ENCODE peak calls at places on chromosomes 16 and 17, in five cellular contexts. One of them, this sample, is unnamed.

GRCh38 chr16:55116165-55116894 is 185.7 kb downstream of the IRX5 start:
- DNase-seq in pulmonary artery endothelial cell: no peak
- DNase-seq in AG08395: peak; percentile 95
- DNase-seq in lower leg skin: no peak
- DNase-seq in small intestine: no peak
- DNase-seq in this sample: no peak

GRCh38 chr17:74547264-74547663 is 1.3 kb upstream of the CD300C start:
- DNase-seq in small intestine: no peak
- DNase-seq in lower leg skin: no peak
- DNase-seq in pulmonary artery endothelial cell: no peak
- DNase-seq in AG08395: no peak
- DNase-seq in this sample: no peak

GRCh38 chr16:75279277-75279676 is 27.9 kb upstream of the BCAR1 start:
- DNase-seq in lower leg skin: no peak
- DNase-seq in small intestine: no peak
- DNase-seq in pulmonary artery endothelial cell: no peak
- DNase-seq in AG08395: no peak
- DNase-seq in this sample: no peak

GRCh38 chr17:3894927-3895343 is 2.1 kb upstream of the CAMKK1 start:
- DNase-seq in small intestine: peak; percentile 88
- DNase-seq in AG08395: no peak
- DNase-seq in lower leg skin: no peak
- DNase-seq in pulmonary artery endothelial cell: no peak
- DNase-seq in this sample: no peak

GRCh38 chr16:27952811-27953210 is 110.7 kb downstream of the GSG1L start:
- DNase-seq in AG08395: no peak
- DNase-seq in pulmonary artery endothelial cell: no peak
- DNase-seq in lower leg skin: no peak
- DNase-seq in small intestine: no peak
- DNase-seq in this sample: no peak

GRCh38 chr16:16004314-16004749 is 54.9 kb downstream of the ABCC1 start:
- DNase-seq in pulmonary artery endothelial cell: no peak
- DNase-seq in AG08395: peak; percentile 62
- DNase-seq in lower leg skin: no peak
- DNase-seq in small intestine: no peak
- DNase-seq in this sample: no peak

GRCh38 chr16:55539049-55539448 is 27.4 kb upstream of the CAPNS2 start:
- DNase-seq in pulmonary artery endothelial cell: no peak
- DNase-seq in small intestine: no peak
- DNase-seq in AG08395: no peak
- DNase-seq in lower leg skin: no peak
- DNase-seq in this sample: no peak

GRCh38 chr17:9368631-9369030 is 207.0 kb downstream of the STX8 start:
- DNase-seq in lower leg skin: no peak
- DNase-seq in AG08395: no peak
- DNase-seq in pulmonary artery endothelial cell: no peak
- DNase-seq in small intestine: no peak
- DNase-seq in this sample: no peak

GRCh38 chr17:12070561-12070960 is 49.9 kb downstream of the MAP2K4 start:
- DNase-seq in AG08395: peak; percentile 58
- DNase-seq in small intestine: no peak
- DNase-seq in lower leg skin: no peak
- DNase-seq in pulmonary artery endothelial cell: no peak
- DNase-seq in this sample: no peak

GRCh38 chr17:8918811-8919210 is 46.7 kb downstream of the PIK3R5 start:
- DNase-seq in lower leg skin: no peak
- DNase-seq in pulmonary artery endothelial cell: no peak
- DNase-seq in AG08395: no peak
- DNase-seq in small intestine: no peak
- DNase-seq in this sample: no peak

GRCh38 chr16:839643-840408 is 39.3 kb upstream of the GNG13 start:
- DNase-seq in AG08395: no peak
- DNase-seq in lower leg skin: no peak
- DNase-seq in pulmonary artery endothelial cell: no peak
- DNase-seq in small intestine: no peak
- DNase-seq in this sample: no peak

GRCh38 chr17:61202564-61202963 is 197.1 kb upstream of the TBX2 start:
- DNase-seq in AG08395: no peak
- DNase-seq in pulmonary artery endothelial cell: no peak
- DNase-seq in small intestine: no peak
- DNase-seq in lower leg skin: no peak
- DNase-seq in this sample: no peak

GRCh38 chr17:79081571-79082276 is 7.1 kb downstream of the ENGASE start:
- DNase-seq in pulmonary artery endothelial cell: no peak
- DNase-seq in lower leg skin: no peak
- DNase-seq in AG08395: no peak
- DNase-seq in small intestine: no peak
- DNase-seq in this sample: no peak

GRCh38 chr17:35684046-35684802 is 47.2 kb upstream of the RASL10B start:
- DNase-seq in lower leg skin: no peak
- DNase-seq in pulmonary artery endothelial cell: no peak
- DNase-seq in small intestine: no peak
- DNase-seq in AG08395: peak; percentile 34
- DNase-seq in this sample: no peak

GRCh38 chr16:80058236-80058635 is 457.7 kb upstream of the MAF start:
- DNase-seq in small intestine: no peak
- DNase-seq in pulmonary artery endothelial cell: no peak
- DNase-seq in AG08395: peak; percentile 20
- DNase-seq in lower leg skin: peak; percentile 39
- DNase-seq in this sample: no peak

GRCh38 chr17:78781339-78782304 is at the start of gene CYTH1:
- DNase-seq in AG08395: no peak
- DNase-seq in small intestine: peak; percentile 33
- DNase-seq in lower leg skin: no peak
- DNase-seq in pulmonary artery endothelial cell: no peak
- DNase-seq in this sample: no peak

GRCh38 chr17:63356275-63356905 is 89.7 kb downstream of the CYB561 start:
- DNase-seq in pulmonary artery endothelial cell: peak; percentile 10
- DNase-seq in AG08395: peak; percentile 92
- DNase-seq in lower leg skin: no peak
- DNase-seq in small intestine: peak; percentile 50
- DNase-seq in this sample: no peak

GRCh38 chr17:8020251-8020650 is 17.8 kb downstream of the GUCY2D start:
- DNase-seq in lower leg skin: no peak
- DNase-seq in AG08395: no peak
- DNase-seq in small intestine: no peak
- DNase-seq in pulmonary artery endothelial cell: no peak
- DNase-seq in this sample: no peak

GRCh38 chr16:19086322-19087199 is 19.1 kb downstream of the COQ7 start:
- DNase-seq in pulmonary artery endothelial cell: peak; percentile 78
- DNase-seq in AG08395: peak; percentile 86
- DNase-seq in small intestine: peak; percentile 87
- DNase-seq in lower leg skin: peak; percentile 74
- DNase-seq in this sample: peak; percentile 66

GRCh38 chr16:24035127-24035842 is 199.5 kb downstream of the PRKCB start:
- DNase-seq in pulmonary artery endothelial cell: no peak
- DNase-seq in small intestine: no peak
- DNase-seq in lower leg skin: no peak
- DNase-seq in AG08395: no peak
- DNase-seq in this sample: no peak

GRCh38 chr17:36591434-36592315 is at the start of gene DHRS11:
- DNase-seq in small intestine: peak; percentile 86
- DNase-seq in lower leg skin: peak; percentile 73
- DNase-seq in AG08395: peak; percentile 96
- DNase-seq in pulmonary artery endothelial cell: no peak
- DNase-seq in this sample: peak; percentile 72

GRCh38 chr17:12918132-12918531 is 99.7 kb downstream of the ELAC2 start:
- DNase-seq in AG08395: no peak
- DNase-seq in pulmonary artery endothelial cell: no peak
- DNase-seq in small intestine: no peak
- DNase-seq in lower leg skin: no peak
- DNase-seq in this sample: no peak

GRCh38 chr17:19448341-19449268 is 37.6 kb downstream of the RNF112 start:
- DNase-seq in pulmonary artery endothelial cell: peak; percentile 98
- DNase-seq in AG08395: peak; percentile 90
- DNase-seq in small intestine: no peak
- DNase-seq in lower leg skin: peak; percentile 61
- DNase-seq in this sample: no peak

GRCh38 chr16:10168258-10168657 is 14.0 kb downstream of the GRIN2A start:
- DNase-seq in AG08395: peak; percentile 51
- DNase-seq in small intestine: no peak
- DNase-seq in pulmonary artery endothelial cell: no peak
- DNase-seq in lower leg skin: no peak
- DNase-seq in this sample: no peak

GRCh38 chr17:78325076-78325712 is 34.7 kb downstream of the SOCS3 start:
- DNase-seq in AG08395: peak; percentile 85
- DNase-seq in small intestine: no peak
- DNase-seq in pulmonary artery endothelial cell: no peak
- DNase-seq in lower leg skin: no peak
- DNase-seq in this sample: no peak

GRCh38 chr17:204427-205175 is 23.2 kb upstream of the DOC2B start:
- DNase-seq in small intestine: no peak
- DNase-seq in lower leg skin: no peak
- DNase-seq in pulmonary artery endothelial cell: no peak
- DNase-seq in AG08395: no peak
- DNase-seq in this sample: no peak

GRCh38 chr17:42403150-42403549 is 14.9 kb upstream of the STAT3 start:
- DNase-seq in pulmonary artery endothelial cell: no peak
- DNase-seq in AG08395: no peak
- DNase-seq in lower leg skin: no peak
- DNase-seq in small intestine: peak; percentile 44
- DNase-seq in this sample: no peak

GRCh38 chr16:26645629-26646028 is 421.1 kb upstream of the C16orf82 start:
- DNase-seq in AG08395: no peak
- DNase-seq in small intestine: no peak
- DNase-seq in pulmonary artery endothelial cell: no peak
- DNase-seq in lower leg skin: no peak
- DNase-seq in this sample: no peak

GRCh38 chr17:65433592-65433991 is 127.9 kb downstream of the AXIN2 start:
- DNase-seq in lower leg skin: no peak
- DNase-seq in pulmonary artery endothelial cell: no peak
- DNase-seq in AG08395: no peak
- DNase-seq in small intestine: no peak
- DNase-seq in this sample: no peak

GRCh38 chr16:64159986-64160385 is 961.9 kb downstream of the CDH11 start:
- DNase-seq in AG08395: peak; percentile 20
- DNase-seq in pulmonary artery endothelial cell: no peak
- DNase-seq in lower leg skin: no peak
- DNase-seq in small intestine: no peak
- DNase-seq in this sample: no peak

GRCh38 chr17:13671771-13672170 is 70.0 kb upstream of the HS3ST3A1 start:
- DNase-seq in lower leg skin: no peak
- DNase-seq in AG08395: no peak
- DNase-seq in small intestine: no peak
- DNase-seq in pulmonary artery endothelial cell: no peak
- DNase-seq in this sample: no peak